ENCODE peak calls at places on chromosomes 16 and 17, in nine cellular contexts. J is GM20000, S is glutamatergic neuron, O is fibroblast of mammary gland, A is HL-60, B is A549, R is GM23338, C is lower leg skin, T is uterus. M is an unnamed sample.
A peak's percentile ranks its signal among the peaks of the same experiment; 100 is the strongest.

GRCh38 chr16:68406458-68407041 is 41.8 kb downstream of the SMPD3 start:
- DNase-seq in J (no peak), B (no peak), T (no peak), R (no peak), S (no peak), A (no peak), C (no peak), O (no peak), M (no peak)

GRCh38 chr17:16477255-16477654 is 14.7 kb downstream of the LRRC75A start:
- DNase-seq in R (no peak), B (peak; percentile 88), O (peak; percentile 91), A (no peak), C (no peak), J (no peak), S (no peak), T (peak; percentile 79), M (no peak)

GRCh38 chr17:21595086-21595485 is 97.2 kb upstream of the KCNJ18 start:
- DNase-seq in C (no peak), A (no peak), S (no peak), T (no peak), O (no peak), R (no peak), B (no peak), J (no peak), M (no peak)

GRCh38 chr17:13962716-13963115 is 106.6 kb upstream of the COX10 start:
- DNase-seq in A (no peak), O (no peak), S (no peak), B (no peak), C (no peak), R (no peak), J (no peak), T (no peak), M (no peak)

GRCh38 chr16:30186782-30187555 is 3.6 kb downstream of the CORO1A start:
- DNase-seq in R (peak; percentile 85), T (peak; percentile 47), A (peak; percentile 87), J (peak; percentile 67), B (peak; percentile 40), O (peak; percentile 34), C (peak; percentile 94), S (peak; percentile 81), M (peak; percentile 77)

GRCh38 chr16:27500801-27501200 is 48.9 kb downstream of the GTF3C1 start:
- DNase-seq in R (no peak), J (no peak), T (no peak), B (no peak), A (no peak), C (no peak), O (no peak), S (no peak), M (no peak)

GRCh38 chr17:57379237-57380054 is 123.1 kb downstream of the MSI2 start:
- DNase-seq in O (no peak), S (no peak), B (no peak), J (no peak), R (peak; percentile 61), A (peak; percentile 21), T (peak; percentile 18), C (no peak), M (no peak)

GRCh38 chr16:27379919-27380318 is 22.1 kb upstream of the IL21R start:
- DNase-seq in A (no peak), T (no peak), S (no peak), J (no peak), C (peak; percentile 23), R (no peak), O (no peak), B (no peak), M (no peak)

GRCh38 chr17:38864636-38865398 is 5.0 kb upstream of the LASP1 start:
- DNase-seq in C (no peak), J (no peak), A (peak; percentile 30), R (peak; percentile 80), O (peak; percentile 59), B (no peak), S (no peak), T (no peak), M (no peak)

DNA sequence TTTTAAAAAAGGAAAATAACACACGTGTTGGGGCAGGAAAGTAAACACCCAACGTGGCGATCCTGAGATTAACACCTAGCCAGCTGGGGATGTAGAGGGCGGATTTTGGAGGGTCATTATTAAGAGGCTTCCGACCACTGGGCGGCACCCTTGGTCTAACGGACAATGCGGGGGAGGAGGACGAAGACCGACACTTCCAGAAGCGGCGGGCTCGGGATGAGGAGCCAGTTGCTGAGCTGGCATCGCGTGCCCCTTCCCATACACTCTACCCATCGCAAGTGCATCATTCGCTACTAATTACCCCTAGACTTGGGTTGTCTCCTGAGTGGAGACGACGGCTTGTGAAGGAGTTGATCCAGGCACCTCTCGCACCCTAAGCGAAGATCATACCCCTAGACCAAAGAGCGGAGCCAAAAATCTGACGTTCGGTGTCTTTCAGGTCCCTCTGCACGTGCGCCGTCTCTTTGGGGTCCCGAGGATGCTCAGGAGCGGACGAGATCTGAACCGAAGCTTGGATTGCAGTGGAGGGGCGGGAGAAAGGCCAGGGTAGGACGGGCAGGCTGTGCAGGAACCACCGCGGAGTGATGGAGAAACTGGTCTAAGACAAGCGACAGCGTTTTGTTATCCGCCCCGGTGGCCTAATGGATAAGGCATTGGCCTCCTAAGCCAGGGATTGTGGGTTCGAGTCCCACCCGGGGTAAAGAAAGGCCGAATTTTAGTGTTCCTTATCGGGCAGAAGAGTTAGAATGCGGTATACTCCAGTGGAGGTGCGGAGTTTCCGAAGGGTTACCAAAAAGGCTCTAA is 17.6 kb downstream of the ZNF213 start:
- DNase-seq in R (peak; percentile 96), C (peak; percentile 99), B (peak; percentile 78), O (peak; percentile 91), S (peak; percentile 93), J (peak; percentile 64), T (peak; percentile 96), A (peak; percentile 92), M (peak; percentile 71)
- TF ChIP-seq CTCF in R (peak; percentile 90), C (no peak), B (peak; percentile 68), O (peak; percentile 36), S (no peak), J (peak; percentile 62), T (peak; percentile 34), A (no peak), M (peak; percentile 42)

DNA sequence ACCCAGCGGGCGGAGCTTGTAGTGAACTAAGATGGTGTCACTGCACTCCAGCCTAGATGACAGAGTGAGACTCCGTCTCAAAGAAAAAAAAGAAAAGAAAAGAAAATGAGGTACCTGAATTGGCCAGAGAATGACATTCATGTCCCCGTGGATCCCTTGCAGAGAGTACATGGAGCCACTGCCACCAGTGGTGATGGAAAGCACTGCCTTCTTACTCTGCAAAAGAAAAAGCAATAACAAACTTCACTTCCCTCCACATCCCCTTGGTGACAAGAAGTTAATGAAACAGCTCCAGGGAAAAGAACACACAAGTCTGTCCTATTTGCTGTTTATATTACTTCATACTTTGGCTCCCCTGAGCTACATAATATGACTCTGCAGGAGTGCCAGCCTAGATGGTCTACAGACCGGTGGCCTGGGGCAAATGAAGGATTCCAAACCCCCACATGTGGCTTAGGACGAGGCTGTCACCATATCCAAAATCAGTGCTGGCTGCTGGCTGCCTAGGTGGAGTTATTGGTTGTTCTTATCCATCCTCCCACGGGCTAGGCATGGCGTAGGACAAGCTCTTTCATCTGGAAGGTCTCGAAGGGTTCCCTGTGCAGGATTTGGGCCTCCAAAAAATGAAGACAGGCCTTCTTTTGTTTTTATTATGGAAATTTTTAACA is 13.3 kb downstream of the NQO1 start:
- DNase-seq in A (no peak), B (no peak), R (no peak), C (peak; percentile 64), S (no peak), T (no peak), J (no peak), O (no peak), M (no peak)
- TF ChIP-seq CTCF in A (no peak), B (no peak), R (no peak), C (no peak), S (no peak), T (no peak), J (no peak), O (no peak), M (no peak)

DNA sequence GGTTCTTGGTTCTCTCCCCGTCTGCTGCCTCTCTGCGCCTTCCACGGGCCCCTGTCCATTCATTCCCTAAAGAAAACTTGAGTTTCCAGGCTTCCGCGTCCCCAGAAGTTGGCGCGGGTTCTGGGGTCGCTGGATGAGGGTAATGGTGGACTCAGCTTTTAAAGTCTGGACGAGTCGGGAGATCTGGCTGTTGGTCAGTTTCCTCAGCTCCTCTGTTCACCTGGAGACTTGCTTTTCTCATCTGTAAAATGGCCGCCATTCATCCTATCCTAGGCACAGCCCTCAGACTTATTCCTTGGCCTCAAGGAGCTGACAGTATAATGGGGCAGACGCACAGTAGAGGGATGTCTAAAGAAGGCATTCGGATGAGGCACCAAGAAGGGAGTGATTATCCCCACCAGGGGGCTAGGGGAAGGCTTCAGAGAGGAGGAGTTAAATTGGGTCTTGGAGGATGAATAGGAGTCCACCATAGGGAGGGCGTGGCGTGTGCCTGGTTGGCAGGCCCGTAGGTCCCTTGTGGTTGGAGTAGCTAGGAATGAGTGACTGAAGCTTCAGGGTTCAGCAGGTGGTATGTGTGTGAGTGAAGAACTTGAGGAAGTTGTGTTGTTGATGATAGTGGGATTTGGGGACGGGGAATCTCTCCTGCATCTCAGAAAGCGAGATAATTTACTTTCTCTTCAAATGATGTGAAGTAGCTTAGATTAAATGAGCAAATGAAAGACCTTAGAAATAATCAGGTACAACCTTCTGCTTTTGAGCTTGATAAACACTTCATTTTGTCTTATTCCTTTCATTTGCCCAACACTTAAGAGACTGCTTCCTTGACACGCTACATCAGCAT is 655 bp downstream of the VPS35L start:
- DNase-seq in B (peak; percentile 41), S (no peak), R (peak; percentile 94), C (no peak), J (peak; percentile 33), T (peak; percentile 19), A (peak; percentile 84), O (peak; percentile 57), M (no peak)
- TF ChIP-seq CTCF in B (no peak), S (peak; percentile 36), R (peak; percentile 15), C (no peak), J (no peak), T (no peak), A (no peak), O (no peak), M (no peak)

GRCh38 chr16:2090819-2091721 is 43.3 kb downstream of the TSC2 start:
- DNase-seq in T (no peak), B (no peak), J (peak; percentile 97), R (peak; percentile 88), O (peak; percentile 31), A (no peak), S (peak; percentile 85), C (no peak), M (no peak)

GRCh38 chr16:2091722-2092620 is 43.7 kb downstream of the PKD1 start:
- DNase-seq in A (no peak), B (no peak), C (no peak), R (peak; percentile 52), S (no peak), T (no peak), J (no peak), O (no peak), M (no peak)

GRCh38 chr16:2093793-2094192 is 41.9 kb downstream of the PKD1 start:
- DNase-seq in T (no peak), S (no peak), C (no peak), J (no peak), O (no peak), B (no peak), R (no peak), A (no peak), M (no peak)

GRCh38 chr16:2090481-2090797 is 42.7 kb downstream of the TSC2 start:
- DNase-seq in A (no peak), T (no peak), S (no peak), O (no peak), R (no peak), B (no peak), J (no peak), C (no peak), M (no peak)

DNA sequence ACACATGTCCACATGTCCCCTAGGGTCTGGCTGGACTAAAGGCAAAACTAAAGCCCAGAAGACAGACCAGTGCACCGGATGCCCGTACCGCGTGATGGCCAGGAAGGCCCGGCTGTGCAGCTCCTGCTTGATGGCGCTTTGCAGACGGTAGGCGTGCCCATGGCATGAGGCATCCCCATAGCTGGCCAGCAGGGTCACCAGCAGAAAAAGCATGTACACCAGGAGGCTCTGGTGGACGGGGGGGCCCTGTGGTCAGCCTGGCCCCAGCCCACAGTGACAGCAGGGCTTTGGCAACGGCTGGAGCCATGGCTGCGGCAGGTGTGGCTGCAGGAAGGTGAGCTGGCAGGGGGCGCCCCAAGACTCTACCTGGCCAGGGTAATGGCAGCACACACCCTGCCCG is 42.8 kb downstream of the PKD1 start:
- DNase-seq in A (no peak), S (no peak), B (no peak), R (no peak), J (no peak), C (no peak), O (no peak), T (no peak), M (no peak)
- TF ChIP-seq CTCF in A (no peak), S (peak; percentile 12), B (no peak), R (peak; percentile 40), J (no peak), C (no peak), O (no peak), T (no peak), M (no peak)

M was measured in CD14-positive monocyte.